ENCODE peak calls at places on chromosomes 1 and 21, in seven cellular contexts. K is naive thymus-derived CD8-positive, alpha-beta T cell; E is AG09309; H is stomach; D is cortex of kidney; V is GM10248; N is HT1080. I is an unnamed sample.

GRCh38 chr21:42406846-42407245 is 3.1 kb downstream of the UBASH3A start:
- DNase-seq in K (no peak), H (no peak), D (no peak), N (no peak), V (no peak), E (no peak), I (no peak)

GRCh38 chr1:118960567-118961136 is 27.5 kb downstream of the TBX15 start:
- DNase-seq in K (no peak), D (no peak), V (no peak), N (peak), H (peak), E (peak), I (no peak)

GRCh38 chr1:94119306-94119705 is 1.6 kb downstream of the ABCA4 start:
- DNase-seq in N (no peak), H (no peak), E (no peak), K (no peak), D (no peak), V (no peak), I (no peak)

GRCh38 chr1:48028218-48028804 is 31.1 kb upstream of the TRABD2B start:
- DNase-seq in D (no peak), K (no peak), N (no peak), H (no peak), V (no peak), E (no peak), I (no peak)

GRCh38 chr1:25744140-25744581 is 55.8 kb upstream of the SELENON start:
- DNase-seq in D (no peak), V (no peak), K (no peak), E (peak), H (peak), N (peak), I (no peak)

GRCh38 chr1:114003431-114003830 is 24.2 kb downstream of the OLFML3 start:
- DNase-seq in D (no peak), K (no peak), H (no peak), N (no peak), E (no peak), V (no peak), I (no peak)

GRCh38 chr1:163056832-163057231 is 12.3 kb upstream of the RGS4 start:
- DNase-seq in V (no peak), E (no peak), H (no peak), N (no peak), K (no peak), D (no peak), I (no peak)

GRCh38 chr1:909861-910310 is 13.8 kb upstream of the SAMD11 start:
- DNase-seq in V (no peak), D (no peak), H (no peak), E (no peak), K (no peak), N (no peak), I (no peak)

GRCh38 chr1:86487131-86487804 is 18.5 kb downstream of the CLCA1 start:
- DNase-seq in E (peak), N (peak), D (no peak), H (no peak), V (no peak), K (no peak), I (peak)

GRCh38 chr1:200535605-200536004 is 84.9 kb downstream of the KIF14 start:
- DNase-seq in H (peak), K (no peak), N (peak), V (peak), D (no peak), E (no peak), I (no peak)

GRCh38 chr1:5810553-5811270 is 181.5 kb downstream of the NPHP4 start:
- DNase-seq in E (no peak), N (no peak), D (no peak), H (no peak), V (no peak), K (no peak), I (no peak)

GRCh38 chr1:40899230-40899870 is 37.2 kb upstream of the CITED4 start:
- DNase-seq in N (no peak), V (no peak), H (peak), D (no peak), K (no peak), E (no peak), I (no peak)

GRCh38 chr1:17397910-17398700 is 26.1 kb downstream of the PADI6 start:
- DNase-seq in N (no peak), D (no peak), K (no peak), V (no peak), H (no peak), E (no peak), I (no peak)

GRCh38 chr1:23152966-23153684 is 15.5 kb downstream of the LUZP1 start:
- DNase-seq in V (no peak), K (no peak), D (no peak), E (no peak), H (no peak), N (no peak), I (no peak)

I was measured in AG04450.